ENCODE peak calls at places on chromosome 7, in five cellular contexts. X is BJ, R is neural progenitor cell, U is nephron progenitor cell, Q is lower lobe of right lung. N is an unnamed sample.

GRCh38 chr7:28771901-28772622 is 186.1 kb downstream of the TRIL start:
- DNase-seq in U (no peak), Q (no peak), R (no peak), X (no peak), N (no peak)

GRCh38 chr7:70466725-70467364 is 665.1 kb upstream of the GALNT17 start:
- DNase-seq in Q (no peak), R (no peak), U (no peak), X (no peak), N (no peak)

GRCh38 chr7:123749537-123749857 is 694 bp upstream of the WASL start:
- DNase-seq in Q (peak), U (no peak), R (no peak), X (no peak), N (peak)

GRCh38 chr7:3154881-3155494 is 111.3 kb upstream of the CARD11 start:
- DNase-seq in Q (no peak), X (peak), R (peak), U (peak), N (peak)

GRCh38 chr7:29976265-29976664 is 13.3 kb downstream of the SCRN1 start:
- DNase-seq in R (no peak), X (no peak), U (no peak), Q (no peak), N (peak)

GRCh38 chr7:141210862-141211261 is 137.0 kb downstream of the TMEM178B start:
- DNase-seq in U (no peak), X (no peak), Q (no peak), R (no peak), N (no peak)

GRCh38 chr7:251446-252175 is 38.4 kb upstream of the FOXL3 start:
- DNase-seq in R (no peak), Q (no peak), X (no peak), U (no peak), N (no peak)

GRCh38 chr7:7421850-7422249 is 113.8 kb downstream of the COL28A1 start:
- DNase-seq in X (no peak), Q (no peak), R (no peak), U (no peak), N (no peak)

GRCh38 chr7:152760384-152761115 is 998 bp downstream of the ACTR3B start:
- DNase-seq in R (no peak), U (no peak), Q (no peak), X (no peak), N (peak)

GRCh38 chr7:125516194-125516593 is 586.6 kb upstream of the POT1 start:
- DNase-seq in Q (no peak), U (peak), X (no peak), R (no peak), N (no peak)

GRCh38 chr7:72674394-72674793 is 153.6 kb downstream of the TYW1B start:
- DNase-seq in Q (no peak), X (no peak), R (no peak), U (no peak), N (no peak)

GRCh38 chr7:158596309-158596708 is 8.7 kb upstream of the PTPRN2 start:
- DNase-seq in X (no peak), Q (no peak), R (no peak), U (no peak), N (no peak)

GRCh38 chr7:55977831-55978230 is 13.4 kb downstream of the NIPSNAP2 start:
- DNase-seq in Q (no peak), X (peak), R (no peak), U (no peak), N (no peak)

GRCh38 chr7:159013825-159014289 is 130.8 kb downstream of the VIPR2 start:
- DNase-seq in U (no peak), X (no peak), R (no peak), Q (no peak), N (no peak)

GRCh38 chr7:143395187-143396149 is 13.2 kb downstream of the EPHA1 start:
- DNase-seq in R (no peak), X (no peak), Q (no peak), U (no peak), N (peak)

GRCh38 chr7:28708458-28708951 is 249.6 kb downstream of the TRIL start:
- DNase-seq in U (peak), X (no peak), R (peak), Q (no peak), N (peak)

GRCh38 chr7:37031571-37032257 is 307.4 kb upstream of the AOAH start:
- DNase-seq in X (peak), R (peak), Q (peak), U (no peak), N (peak)

GRCh38 chr7:41107938-41108448 is 594.9 kb downstream of the INHBA start:
- DNase-seq in Q (no peak), R (no peak), X (no peak), U (no peak), N (peak)

GRCh38 chr7:46099091-46099490 is 178.0 kb upstream of the IGFBP3 start:
- DNase-seq in Q (no peak), X (no peak), R (no peak), U (no peak), N (no peak)

GRCh38 chr7:18357691-18358090 is 137.9 kb upstream of the HDAC9 start:
- DNase-seq in X (no peak), U (no peak), R (peak), Q (no peak), N (peak)

GRCh38 chr7:120988591-120989299 is at the start of gene CPED1:
- DNase-seq in Q (peak), X (no peak), R (peak), U (peak), N (peak)

GRCh38 chr7:121394709-121395140 is 1.4 kb downstream of the FAM3C start:
- DNase-seq in R (no peak), Q (no peak), X (no peak), U (no peak), N (peak)

GRCh38 chr7:156751319-156751718 is 110.7 kb downstream of the RNF32 start:
- DNase-seq in R (no peak), Q (no peak), U (no peak), X (peak), N (peak)

GRCh38 chr7:30173058-30173897 is 38.5 kb downstream of the MTURN start:
- DNase-seq in R (peak), Q (peak), U (no peak), X (peak), N (peak)

GRCh38 chr7:41710838-41711237 is 7.9 kb upstream of the INHBA start:
- DNase-seq in R (no peak), Q (no peak), X (no peak), U (no peak), N (no peak)

GRCh38 chr7:91911121-91911520 is 29.5 kb upstream of the AKAP9 start:
- DNase-seq in U (no peak), Q (no peak), R (no peak), X (no peak), N (no peak)

GRCh38 chr7:39560398-39560797 is 5.8 kb upstream of the YAE1 start:
- DNase-seq in U (no peak), X (no peak), R (no peak), Q (no peak), N (peak)

GRCh38 chr7:50068850-50069551 is 24.0 kb downstream of the ZPBP start:
- DNase-seq in R (no peak), X (no peak), Q (no peak), U (no peak), N (peak)

DNA sequence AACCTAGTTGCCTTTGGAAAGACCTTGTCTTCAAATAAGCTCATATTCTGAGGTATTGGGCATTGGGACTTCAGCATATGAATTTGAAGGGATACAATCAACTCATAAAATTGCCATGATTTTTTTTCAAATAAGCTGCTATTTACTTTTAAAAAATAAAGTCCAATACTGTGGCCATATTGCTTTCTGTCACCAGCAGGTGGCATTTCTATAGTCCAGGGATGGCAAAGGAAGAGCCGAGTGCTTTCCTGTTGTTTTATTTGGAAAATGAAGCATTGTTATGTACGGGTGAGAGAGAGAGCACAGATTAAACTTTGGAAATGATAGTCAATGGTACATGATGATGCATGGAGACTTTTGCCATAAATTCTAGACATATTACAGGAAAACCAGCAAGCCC is 104.1 kb upstream of the DPP6 start:
- DNase-seq in R (no peak), Q (no peak), X (no peak), U (no peak), N (no peak)
- TF ChIP-seq CTCF in R (peak), Q (no peak), X (no peak), U (no peak), N (no peak)

GRCh38 chr7:114645451-114645850 is 230.8 kb downstream of the FOXP2 start:
- DNase-seq in U (no peak), Q (no peak), X (no peak), R (peak), N (no peak)

GRCh38 chr7:114644455-114644854 is 229.8 kb downstream of the FOXP2 start:
- DNase-seq in U (no peak), Q (no peak), R (no peak), X (no peak), N (no peak)

DNA sequence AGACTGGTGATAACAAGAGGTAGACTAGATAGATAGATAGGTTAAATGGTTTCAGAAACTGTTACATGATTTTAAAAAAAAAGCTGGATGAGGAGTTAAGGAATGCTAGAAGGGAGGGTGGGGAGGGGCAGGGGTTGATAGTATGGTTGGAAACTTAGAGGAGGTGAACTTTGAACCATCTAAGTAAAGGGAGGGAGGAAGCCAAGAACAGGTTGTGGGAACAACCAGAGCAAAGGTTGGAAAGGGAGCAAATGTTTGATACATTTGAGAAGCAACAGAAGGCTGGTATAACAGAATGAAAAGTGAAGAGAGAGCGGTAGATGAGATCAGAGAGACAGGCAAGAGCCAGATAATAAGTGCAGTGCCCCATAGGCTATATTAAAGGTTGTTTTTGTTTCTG is 224.8 kb downstream of the FOXP2 start:
- DNase-seq in Q (no peak), X (no peak), R (no peak), U (no peak), N (no peak)
- TF ChIP-seq CTCF in Q (no peak), X (no peak), R (no peak), U (no peak), N (no peak)

GRCh38 chr7:45055594-45056219 is 33.1 kb downstream of the NACAD start:
- DNase-seq in X (no peak), Q (no peak), R (no peak), U (no peak), N (no peak)
- TF ChIP-seq CTCF in X (no peak), Q (no peak), R (no peak), U (no peak), N (no peak)

GRCh38 chr7:99408347-99409191 is at the start of the genes BUD31 and PDAP1:
- DNase-seq in R (peak), Q (peak), X (peak), U (peak), N (peak)

GRCh38 chr7:99404235-99404976 is 4.0 kb downstream of the PDAP1 start:
- DNase-seq in R (no peak), U (no peak), Q (no peak), X (no peak), N (peak)

GRCh38 chr7:99404977-99405320 is 3.4 kb downstream of the PDAP1 start:
- DNase-seq in R (no peak), Q (no peak), X (no peak), U (no peak), N (no peak)

GRCh38 chr7:99407849-99408346 is 499 bp downstream of the PDAP1 start:
- DNase-seq in X (peak), U (peak), R (peak), Q (no peak), N (peak)

DNA sequence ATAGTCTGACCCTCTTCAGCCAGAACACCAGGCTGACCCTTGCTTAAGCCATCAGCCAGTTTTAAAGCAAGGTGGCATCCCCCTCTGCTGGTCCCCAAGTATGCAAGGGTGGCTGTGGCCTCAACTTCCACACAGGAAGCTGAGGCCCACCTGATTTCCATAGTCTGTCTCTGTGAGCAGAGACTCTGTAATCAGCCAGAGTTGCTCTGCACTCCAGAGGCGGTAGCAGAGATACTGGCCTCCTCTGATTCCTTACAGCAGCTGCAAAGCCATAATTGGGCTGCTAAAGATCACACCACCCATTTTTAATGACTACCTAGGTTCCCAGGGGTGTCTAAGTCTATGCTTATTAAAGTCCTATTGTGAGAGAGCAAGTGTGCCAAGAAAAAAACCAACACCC is 1.8 kb downstream of the PDAP1 start:
- DNase-seq in X (no peak), R (no peak), U (no peak), Q (no peak), N (no peak)
- TF ChIP-seq CTCF in X (no peak), R (no peak), U (no peak), Q (no peak), N (no peak)

GRCh38 chr7:131692131-131692960 is 135.9 kb upstream of the PODXL start:
- DNase-seq in R (peak), U (peak), Q (peak), X (no peak), N (peak)
- TF ChIP-seq CTCF in R (peak), U (peak), Q (peak), X (peak), N (peak)

DNA sequence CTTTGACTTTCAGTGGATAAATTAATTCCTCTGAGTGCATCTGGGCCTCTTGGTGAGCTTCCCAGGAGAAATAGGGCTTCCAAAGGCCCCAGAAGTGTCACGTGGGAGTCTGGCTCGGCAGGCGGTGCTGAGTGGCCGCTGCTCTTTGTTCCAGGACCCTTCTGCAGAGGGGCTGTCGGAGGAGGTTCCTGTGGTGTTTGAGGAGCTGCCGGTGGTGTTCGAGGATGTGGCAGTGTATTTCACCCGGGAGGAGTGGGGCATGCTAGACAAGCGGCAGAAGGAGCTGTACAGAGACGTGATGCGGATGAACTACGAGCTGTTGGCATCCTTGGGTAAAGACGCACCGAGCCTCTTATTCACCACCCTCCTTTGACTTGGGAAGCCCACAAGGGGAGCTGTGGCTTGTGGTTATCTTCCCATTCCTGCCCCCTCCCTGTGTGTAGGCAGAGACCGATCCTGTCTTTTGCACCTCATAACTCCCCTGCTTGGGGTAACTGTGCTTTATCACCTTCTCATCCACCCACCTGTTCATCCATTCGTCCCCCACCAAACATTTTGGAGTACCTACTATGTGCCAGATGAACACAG is 11.9 kb downstream of the ZNF862 start:
- DNase-seq in R (no peak), U (no peak), Q (no peak), X (no peak), N (no peak)
- TF ChIP-seq CTCF in R (no peak), U (no peak), Q (no peak), X (no peak), N (no peak)

DNA sequence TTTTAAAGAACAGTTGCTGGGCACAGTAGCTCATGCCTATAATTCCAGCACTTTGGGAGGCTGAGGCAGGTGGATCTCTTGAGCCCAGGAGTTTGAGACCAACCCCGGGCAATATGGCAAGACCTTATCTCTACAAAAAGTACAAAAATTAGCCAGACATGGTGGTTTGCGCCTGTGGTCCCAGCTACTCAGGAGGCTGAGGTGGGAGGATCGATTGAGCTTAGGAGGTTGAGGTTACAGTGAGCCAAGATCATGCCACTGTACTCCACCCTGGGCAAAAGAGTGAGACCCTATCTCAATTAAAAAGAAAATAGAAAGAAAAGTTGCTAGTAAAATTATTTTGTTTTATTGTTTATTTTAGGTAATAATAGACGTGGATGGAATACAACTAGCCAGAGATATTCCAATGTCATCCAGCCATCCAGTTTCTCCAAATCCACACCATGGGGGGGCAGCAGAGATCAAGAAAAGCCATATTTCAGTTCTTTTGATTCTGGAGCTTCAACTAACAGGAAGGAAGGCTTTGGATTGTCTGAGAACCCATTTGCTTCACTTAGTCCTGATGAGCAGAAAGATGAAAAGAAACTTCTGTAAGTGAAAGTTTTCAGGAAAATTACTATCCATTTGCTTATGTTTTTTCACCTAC is 3.0 kb downstream of the NUP42 start:
- DNase-seq in R (peak), U (no peak), X (no peak), Q (no peak), N (peak)
- TF ChIP-seq CTCF in R (peak), U (no peak), X (peak), Q (peak), N (peak)

GRCh38 chr7:79361214-79361613 is 92.3 kb downstream of the MAGI2 start:
- DNase-seq in R (peak), U (no peak), X (no peak), Q (no peak), N (no peak)
- TF ChIP-seq CTCF in R (peak), U (no peak), X (no peak), Q (no peak), N (no peak)

GRCh38 chr7:118183254-118183585 is 744 bp upstream of the LSM8 start:
- DNase-seq in Q (no peak), X (no peak), U (peak), R (no peak), N (peak)
- TF ChIP-seq CTCF in Q (no peak), X (no peak), U (no peak), R (no peak), N (no peak)

DNA sequence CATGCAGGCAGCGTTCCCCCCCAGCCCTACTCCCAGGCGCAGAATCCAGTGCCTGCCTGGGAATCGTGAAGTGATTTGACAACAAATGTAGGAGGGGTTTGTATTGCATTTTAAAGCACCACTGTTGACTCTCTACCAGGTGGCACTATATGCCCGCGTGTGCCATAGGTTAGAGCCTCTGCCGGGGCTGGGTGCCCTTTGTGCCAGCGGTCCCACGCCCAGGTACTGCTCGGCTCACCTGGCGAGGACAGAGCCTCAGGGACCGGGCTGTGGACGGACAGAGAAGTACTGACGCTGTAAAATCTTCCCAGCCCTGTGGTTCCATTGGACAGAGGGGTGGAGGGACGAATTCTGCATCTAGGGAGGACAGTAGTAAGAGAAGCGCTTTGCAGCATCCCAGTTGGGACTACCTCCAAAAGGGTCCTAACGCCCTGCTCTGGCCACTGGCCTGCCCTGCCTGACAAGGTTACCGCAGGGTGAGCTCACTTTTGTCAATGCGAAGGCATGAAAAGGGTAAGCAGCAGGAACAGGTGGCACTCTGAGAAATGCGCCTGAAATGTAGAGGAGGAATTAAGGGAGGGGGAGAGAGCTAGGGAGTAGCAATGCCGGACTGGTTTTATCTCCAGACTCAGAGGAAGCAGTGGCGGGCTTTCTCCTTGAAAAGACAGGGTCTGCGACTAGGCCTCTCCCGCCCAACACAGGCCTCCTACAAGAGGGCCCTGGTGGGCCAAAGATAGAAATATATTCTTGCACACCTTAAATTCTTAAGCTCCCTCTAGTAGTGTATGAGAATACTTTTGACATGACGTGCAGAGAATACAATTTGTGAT is 858 bp upstream of the CACNA2D1 start:
- DNase-seq in Q (no peak), X (no peak), R (peak), U (peak), N (no peak)
- TF ChIP-seq CTCF in Q (no peak), X (peak), R (no peak), U (no peak), N (no peak)